ENCODE peak calls at places on chromosome 20, in six cellular contexts. One of them, this sample, is unnamed.
A peak's percentile ranks its signal among the peaks of the same experiment; 100 is the strongest.

GRCh38 chr20:40506567-40506966 is 182.5 kb downstream of the MAFB start:
- DNase-seq in breast epithelium: peak; percentile 96
- DNase-seq in heart right ventricle: peak; percentile 72
- DNase-seq in WTC11: no peak
- DNase-seq in Calu3: peak; percentile 94
- DNase-seq in GM20000: no peak
- DNase-seq in this sample: peak; percentile 38

GRCh38 chr20:53510704-53511103 is 82.9 kb downstream of the ZNF217 start:
- DNase-seq in Calu3: no peak
- DNase-seq in heart right ventricle: no peak
- DNase-seq in GM20000: no peak
- DNase-seq in breast epithelium: no peak
- DNase-seq in WTC11: no peak
- DNase-seq in this sample: no peak

GRCh38 chr20:8766868-8767390 is 302.0 kb upstream of the PLCB4 start:
- DNase-seq in breast epithelium: no peak
- DNase-seq in Calu3: no peak
- DNase-seq in WTC11: no peak
- DNase-seq in heart right ventricle: no peak
- DNase-seq in GM20000: no peak
- DNase-seq in this sample: no peak

GRCh38 chr20:532530-532929 is 11.1 kb downstream of the CSNK2A1 start:
- DNase-seq in breast epithelium: no peak
- DNase-seq in heart right ventricle: no peak
- DNase-seq in WTC11: no peak
- DNase-seq in GM20000: no peak
- DNase-seq in Calu3: no peak
- DNase-seq in this sample: no peak

GRCh38 chr20:32462900-32463641 is 104.9 kb downstream of the ASXL1 start:
- DNase-seq in WTC11: no peak
- DNase-seq in Calu3: no peak
- DNase-seq in heart right ventricle: no peak
- DNase-seq in GM20000: no peak
- DNase-seq in breast epithelium: no peak
- DNase-seq in this sample: no peak

GRCh38 chr20:1809121-1809520 is 86.1 kb upstream of the SIRPA start:
- DNase-seq in heart right ventricle: no peak
- DNase-seq in GM20000: no peak
- DNase-seq in Calu3: no peak
- DNase-seq in breast epithelium: no peak
- DNase-seq in WTC11: no peak
- DNase-seq in this sample: no peak

GRCh38 chr20:16317445-16318362 is 255.5 kb downstream of the KIF16B start:
- DNase-seq in Calu3: no peak
- DNase-seq in WTC11: no peak
- DNase-seq in GM20000: peak; percentile 16
- DNase-seq in breast epithelium: no peak
- DNase-seq in heart right ventricle: no peak
- DNase-seq in this sample: no peak

GRCh38 chr20:54219751-54220426 is 12.0 kb downstream of the PFDN4 start:
- DNase-seq in heart right ventricle: no peak
- DNase-seq in WTC11: no peak
- DNase-seq in breast epithelium: no peak
- DNase-seq in GM20000: no peak
- DNase-seq in Calu3: peak; percentile 47
- DNase-seq in this sample: no peak

GRCh38 chr20:23079926-23080325 is 6.2 kb downstream of the CD93 start:
- DNase-seq in WTC11: no peak
- DNase-seq in heart right ventricle: no peak
- DNase-seq in breast epithelium: no peak
- DNase-seq in Calu3: no peak
- DNase-seq in GM20000: no peak
- DNase-seq in this sample: no peak

GRCh38 chr20:52500150-52500549 is 308.6 kb upstream of the ZFP64 start:
- DNase-seq in Calu3: no peak
- DNase-seq in GM20000: no peak
- DNase-seq in breast epithelium: no peak
- DNase-seq in WTC11: no peak
- DNase-seq in heart right ventricle: no peak
- DNase-seq in this sample: no peak

GRCh38 chr20:53660078-53660909 is 66.7 kb upstream of the ZNF217 start:
- DNase-seq in Calu3: no peak
- DNase-seq in WTC11: peak; percentile 23
- DNase-seq in GM20000: no peak
- DNase-seq in breast epithelium: no peak
- DNase-seq in heart right ventricle: peak; percentile 22
- DNase-seq in this sample: peak; percentile 75

GRCh38 chr20:54351371-54352136 is 123.8 kb upstream of the DOK5 start:
- DNase-seq in WTC11: no peak
- DNase-seq in breast epithelium: no peak
- DNase-seq in Calu3: no peak
- DNase-seq in GM20000: no peak
- DNase-seq in heart right ventricle: no peak
- DNase-seq in this sample: peak; percentile 27

GRCh38 chr20:21323640-21324039 is 20.5 kb downstream of the XRN2 start:
- DNase-seq in heart right ventricle: no peak
- DNase-seq in breast epithelium: no peak
- DNase-seq in WTC11: no peak
- DNase-seq in Calu3: no peak
- DNase-seq in GM20000: no peak
- DNase-seq in this sample: no peak

GRCh38 chr20:46088409-46089075 is 1.2 kb downstream of the NCOA5 start:
- DNase-seq in GM20000: no peak
- DNase-seq in WTC11: no peak
- DNase-seq in breast epithelium: no peak
- DNase-seq in heart right ventricle: no peak
- DNase-seq in Calu3: peak; percentile 23
- DNase-seq in this sample: peak; percentile 26

GRCh38 chr20:41181567-41181966 is 44.2 kb downstream of the PLCG1 start:
- DNase-seq in heart right ventricle: no peak
- DNase-seq in Calu3: no peak
- DNase-seq in breast epithelium: peak; percentile 18
- DNase-seq in GM20000: no peak
- DNase-seq in WTC11: no peak
- DNase-seq in this sample: no peak

GRCh38 chr20:1266167-1266973 is at the start of gene SNPH:
- DNase-seq in heart right ventricle: peak; percentile 81
- DNase-seq in WTC11: peak; percentile 67
- DNase-seq in breast epithelium: peak; percentile 38
- DNase-seq in GM20000: peak; percentile 80
- DNase-seq in Calu3: peak; percentile 40
- DNase-seq in this sample: peak; percentile 86

GRCh38 chr20:22070546-22070945 is 365.1 kb downstream of the PAX1 start:
- DNase-seq in Calu3: no peak
- DNase-seq in heart right ventricle: no peak
- DNase-seq in GM20000: no peak
- DNase-seq in breast epithelium: no peak
- DNase-seq in WTC11: no peak
- DNase-seq in this sample: no peak

GRCh38 chr20:14744723-14745122 is 407.3 kb upstream of the FLRT3 start:
- DNase-seq in heart right ventricle: no peak
- DNase-seq in WTC11: no peak
- DNase-seq in Calu3: no peak
- DNase-seq in GM20000: peak; percentile 11
- DNase-seq in breast epithelium: no peak
- DNase-seq in this sample: no peak

GRCh38 chr20:14745830-14746229 is 408.4 kb upstream of the FLRT3 start:
- DNase-seq in breast epithelium: no peak
- DNase-seq in Calu3: no peak
- DNase-seq in WTC11: no peak
- DNase-seq in GM20000: no peak
- DNase-seq in heart right ventricle: no peak
- DNase-seq in this sample: no peak

DNA sequence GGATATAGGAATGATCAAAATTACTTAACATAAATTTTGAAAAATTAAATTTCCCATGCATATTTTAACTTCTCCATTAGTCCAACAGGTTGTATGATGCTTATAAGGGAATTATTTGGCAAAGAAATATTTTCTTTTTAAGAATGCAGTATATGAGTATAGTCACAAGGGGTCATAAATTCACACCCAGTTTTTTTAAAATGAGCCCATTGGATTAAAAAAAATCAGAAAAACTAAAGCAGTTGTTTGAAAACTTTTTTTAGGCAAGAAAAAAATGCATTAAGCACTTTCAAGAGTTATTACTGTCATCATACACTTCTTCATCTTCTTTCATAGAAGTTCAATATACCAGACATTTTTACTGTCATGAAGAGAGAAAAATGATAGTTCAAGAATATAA is 404.2 kb upstream of the FLRT3 start:
- DNase-seq in heart right ventricle: no peak
- DNase-seq in Calu3: no peak
- DNase-seq in WTC11: no peak
- DNase-seq in breast epithelium: no peak
- DNase-seq in GM20000: no peak
- DNase-seq in this sample: no peak
- TF ChIP-seq CTCF in heart right ventricle: no peak
- TF ChIP-seq CTCF in Calu3: no peak
- TF ChIP-seq CTCF in WTC11: no peak
- TF ChIP-seq CTCF in breast epithelium: no peak
- TF ChIP-seq CTCF in GM20000: no peak
- TF ChIP-seq CTCF in this sample: no peak

GRCh38 chr20:57878803-57879424 is 169.1 kb upstream of the PMEPA1 start:
- DNase-seq in WTC11: no peak
- DNase-seq in Calu3: no peak
- DNase-seq in GM20000: no peak
- DNase-seq in breast epithelium: peak; percentile 7
- DNase-seq in heart right ventricle: no peak
- DNase-seq in this sample: no peak

GRCh38 chr20:57877995-57878394 is 168.2 kb upstream of the PMEPA1 start:
- DNase-seq in WTC11: no peak
- DNase-seq in Calu3: no peak
- DNase-seq in GM20000: no peak
- DNase-seq in breast epithelium: peak; percentile 8
- DNase-seq in heart right ventricle: no peak
- DNase-seq in this sample: no peak

GRCh38 chr20:57879437-57880115 is 169.8 kb upstream of the PMEPA1 start:
- DNase-seq in breast epithelium: peak; percentile 18
- DNase-seq in Calu3: no peak
- DNase-seq in heart right ventricle: no peak
- DNase-seq in WTC11: no peak
- DNase-seq in GM20000: no peak
- DNase-seq in this sample: no peak

GRCh38 chr20:57881466-57882405 is 171.9 kb upstream of the PMEPA1 start:
- DNase-seq in breast epithelium: peak; percentile 15
- DNase-seq in Calu3: no peak
- DNase-seq in GM20000: no peak
- DNase-seq in WTC11: no peak
- DNase-seq in heart right ventricle: no peak
- DNase-seq in this sample: no peak

GRCh38 chr20:57880155-57880648 is 170.4 kb upstream of the PMEPA1 start:
- DNase-seq in heart right ventricle: no peak
- DNase-seq in Calu3: no peak
- DNase-seq in GM20000: no peak
- DNase-seq in breast epithelium: peak; percentile 21
- DNase-seq in WTC11: no peak
- DNase-seq in this sample: no peak
- TF ChIP-seq CTCF in heart right ventricle: no peak
- TF ChIP-seq CTCF in Calu3: no peak
- TF ChIP-seq CTCF in GM20000: no peak
- TF ChIP-seq CTCF in breast epithelium: no peak
- TF ChIP-seq CTCF in WTC11: no peak
- TF ChIP-seq CTCF in this sample: no peak

GRCh38 chr20:12838261-12838866 is 170.4 kb upstream of the SPTLC3 start:
- DNase-seq in WTC11: peak; percentile 45
- DNase-seq in heart right ventricle: no peak
- DNase-seq in breast epithelium: no peak
- DNase-seq in GM20000: no peak
- DNase-seq in Calu3: no peak
- DNase-seq in this sample: peak; percentile 2
- TF ChIP-seq CTCF in WTC11: peak; percentile 75
- TF ChIP-seq CTCF in heart right ventricle: no peak
- TF ChIP-seq CTCF in breast epithelium: no peak
- TF ChIP-seq CTCF in GM20000: peak; percentile 44
- TF ChIP-seq CTCF in Calu3: peak; percentile 44
- TF ChIP-seq CTCF in this sample: no peak

GRCh38 chr20:25297141-25297905 is 49.4 kb downstream of the PYGB start:
- DNase-seq in Calu3: no peak
- DNase-seq in breast epithelium: no peak
- DNase-seq in heart right ventricle: no peak
- DNase-seq in GM20000: peak; percentile 81
- DNase-seq in WTC11: no peak
- DNase-seq in this sample: no peak

GRCh38 chr20:25293910-25294458 is 46.1 kb downstream of the PYGB start:
- DNase-seq in breast epithelium: no peak
- DNase-seq in heart right ventricle: no peak
- DNase-seq in Calu3: no peak
- DNase-seq in WTC11: no peak
- DNase-seq in GM20000: no peak
- DNase-seq in this sample: no peak

GRCh38 chr20:25294459-25295385 is 46.8 kb downstream of the PYGB start:
- DNase-seq in GM20000: peak; percentile 80
- DNase-seq in WTC11: peak; percentile 85
- DNase-seq in breast epithelium: no peak
- DNase-seq in heart right ventricle: no peak
- DNase-seq in Calu3: peak; percentile 23
- DNase-seq in this sample: peak; percentile 70

GRCh38 chr20:25295386-25296093 is 47.7 kb downstream of the PYGB start:
- DNase-seq in GM20000: no peak
- DNase-seq in breast epithelium: peak; percentile 61
- DNase-seq in WTC11: no peak
- DNase-seq in heart right ventricle: peak; percentile 68
- DNase-seq in Calu3: no peak
- DNase-seq in this sample: no peak

DNA sequence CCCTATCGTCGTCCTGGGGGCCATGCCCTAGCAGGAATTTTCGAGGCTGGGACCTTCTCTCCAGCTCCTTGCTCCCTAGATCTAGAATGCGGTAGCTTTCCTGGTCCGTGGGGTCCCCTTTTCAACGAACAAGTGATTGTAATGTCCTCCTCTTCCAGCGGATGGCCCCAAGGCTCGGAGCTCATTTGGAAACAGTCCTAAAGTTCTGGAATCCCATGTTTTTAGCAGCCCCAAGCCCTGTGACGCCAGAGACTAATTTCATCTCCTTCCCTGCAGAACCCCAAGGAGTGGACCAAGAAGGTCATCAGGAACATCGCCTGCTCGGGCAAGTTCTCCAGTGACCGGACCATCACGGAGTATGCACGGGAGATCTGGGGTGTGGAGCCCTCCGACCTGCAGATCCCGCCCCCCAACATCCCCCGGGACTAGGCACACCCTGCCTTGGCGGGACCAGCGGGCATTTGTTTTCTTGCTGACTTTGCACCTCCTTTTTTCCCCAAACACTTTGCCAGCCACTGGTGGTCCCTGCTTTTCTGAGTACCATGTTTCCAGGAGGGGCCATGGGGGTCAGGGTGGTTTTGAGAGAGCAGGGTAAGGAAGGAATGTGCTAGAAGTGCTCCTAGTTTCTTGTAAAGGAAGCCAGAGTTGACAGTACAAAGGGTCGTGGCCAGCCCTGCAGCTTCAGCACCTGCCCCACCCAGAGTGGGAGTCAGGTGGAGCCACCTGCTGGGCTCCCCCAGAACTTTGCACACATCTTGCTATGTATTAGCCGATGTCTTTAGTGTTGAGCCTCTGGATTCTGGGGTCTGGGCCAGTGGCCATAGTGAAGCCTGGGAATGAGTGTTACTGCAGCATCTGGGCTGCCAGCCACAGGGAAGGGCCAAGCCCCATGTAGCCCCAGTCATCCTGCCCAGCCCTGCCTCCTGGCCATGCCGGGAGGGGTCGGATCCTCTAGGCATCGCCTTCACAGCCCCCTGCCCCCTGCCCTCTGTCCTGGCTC is 48.5 kb downstream of the PYGB start:
- DNase-seq in GM20000: peak; percentile 60
- DNase-seq in Calu3: no peak
- DNase-seq in WTC11: peak; percentile 40
- DNase-seq in breast epithelium: no peak
- DNase-seq in heart right ventricle: no peak
- DNase-seq in this sample: peak; percentile 51
- TF ChIP-seq CTCF in GM20000: no peak
- TF ChIP-seq CTCF in Calu3: no peak
- TF ChIP-seq CTCF in WTC11: no peak
- TF ChIP-seq CTCF in breast epithelium: no peak
- TF ChIP-seq CTCF in heart right ventricle: peak; percentile 40
- TF ChIP-seq CTCF in this sample: peak; percentile 39